ENCODE peak calls at places on chromosomes 4 and X, in seven cellular contexts. P is neuronal stem cell; G is spleen; K is CD8-positive, alpha-beta T cell; W is IMR-90; Q is lung; I is psoas muscle. A is an unnamed sample.

GRCh38 chr4:78689224-78689623 is 86.9 kb upstream of the BMP2K start:
- DNase-seq in P (no peak), G (no peak), K (no peak), W (peak; percentile 32), Q (no peak), I (no peak), A (no peak)

GRCh38 chr4:47483722-47484121 is 1.4 kb upstream of the ATP10D start:
- DNase-seq in P (no peak), G (no peak), K (no peak), W (no peak), Q (no peak), I (no peak), A (no peak)

GRCh38 chr4:19711871-19712270 is 539.8 kb upstream of the SLIT2 start:
- DNase-seq in P (no peak), G (no peak), K (no peak), W (peak; percentile 87), Q (no peak), I (no peak), A (no peak)

GRCh38 chrX:15761564-15762191 is 23.6 kb downstream of the CA5B start:
- DNase-seq in P (peak; percentile 8), G (no peak), K (no peak), W (peak; percentile 41), Q (no peak), I (no peak), A (peak; percentile 11)

GRCh38 chr4:90536408-90536807 is 409.2 kb downstream of the CCSER1 start:
- DNase-seq in P (no peak), G (no peak), K (no peak), W (no peak), Q (no peak), I (no peak), A (no peak)

GRCh38 chr4:15145709-15146108 is 143.4 kb downstream of the CPEB2 start:
- DNase-seq in P (no peak), G (no peak), K (no peak), W (no peak), Q (no peak), I (no peak), A (no peak)

GRCh38 chrX:101774340-101774739 is 114.7 kb upstream of the ARMCX2 start:
- DNase-seq in P (no peak), G (no peak), K (no peak), W (no peak), Q (no peak), I (no peak), A (no peak)

GRCh38 chr4:173252024-173252935 is 81.9 kb downstream of the HMGB2 start:
- DNase-seq in P (no peak), G (no peak), K (no peak), W (peak; percentile 100), Q (peak; percentile 33), I (peak; percentile 71), A (peak; percentile 70)

GRCh38 chr4:74335341-74336019 is 27.2 kb downstream of the EPGN start:
- DNase-seq in P (no peak), G (no peak), K (no peak), W (no peak), Q (no peak), I (no peak), A (no peak)

GRCh38 chrX:8586953-8587352 is 122.3 kb downstream of the VCX3B start:
- DNase-seq in P (no peak), G (no peak), K (no peak), W (no peak), Q (no peak), I (no peak), A (no peak)

GRCh38 chr4:154329268-154329858 is 162.2 kb downstream of the DCHS2 start:
- DNase-seq in P (no peak), G (no peak), K (no peak), W (peak; percentile 10), Q (no peak), I (no peak), A (no peak)

GRCh38 chr4:25162566-25162965 is 2.3 kb upstream of the SEPSECS start:
- DNase-seq in P (no peak), G (no peak), K (no peak), W (no peak), Q (no peak), I (no peak), A (no peak)

GRCh38 chrX:42976729-42977366 is 198.9 kb upstream of the PPP1R2C start:
- DNase-seq in P (no peak), G (no peak), K (no peak), W (no peak), Q (no peak), I (no peak), A (no peak)

GRCh38 chr4:40976343-40976742 is 226.6 kb downstream of the NSUN7 start:
- DNase-seq in P (peak; percentile 45), G (no peak), K (no peak), W (peak; percentile 70), Q (no peak), I (no peak), A (no peak)

GRCh38 chrX:107775734-107776511 is at the start of gene TSC22D3:
- DNase-seq in P (no peak), G (peak; percentile 87), K (peak; percentile 24), W (peak; percentile 33), Q (peak; percentile 83), I (peak; percentile 81), A (peak; percentile 69)

GRCh38 chrX:348461-349117 is 30.0 kb upstream of the GTPBP6 start:
- DNase-seq in P (no peak), G (peak; percentile 81), K (no peak), W (peak; percentile 16), Q (no peak), I (no peak), A (no peak)

GRCh38 chr4:143512978-143513313 is 556 bp upstream of the SMARCA5 start:
- DNase-seq in P (no peak), G (no peak), K (no peak), W (no peak), Q (no peak), I (no peak), A (no peak)

GRCh38 chr4:40842318-40842717 is 92.6 kb downstream of the NSUN7 start:
- DNase-seq in P (no peak), G (no peak), K (no peak), W (no peak), Q (no peak), I (no peak), A (no peak)

GRCh38 chr4:80307183-80307735 is 28.3 kb upstream of the CFAP299 start:
- DNase-seq in P (no peak), G (no peak), K (no peak), W (peak; percentile 41), Q (no peak), I (no peak), A (no peak)

GRCh38 chrX:129599499-129599898 is 55.3 kb downstream of the APLN start:
- DNase-seq in P (no peak), G (no peak), K (no peak), W (no peak), Q (no peak), I (no peak), A (no peak)

GRCh38 chr4:176794151-176794550 is 1.4 kb upstream of the VEGFC start:
- DNase-seq in P (no peak), G (no peak), K (no peak), W (peak; percentile 98), Q (no peak), I (no peak), A (no peak)

DNA sequence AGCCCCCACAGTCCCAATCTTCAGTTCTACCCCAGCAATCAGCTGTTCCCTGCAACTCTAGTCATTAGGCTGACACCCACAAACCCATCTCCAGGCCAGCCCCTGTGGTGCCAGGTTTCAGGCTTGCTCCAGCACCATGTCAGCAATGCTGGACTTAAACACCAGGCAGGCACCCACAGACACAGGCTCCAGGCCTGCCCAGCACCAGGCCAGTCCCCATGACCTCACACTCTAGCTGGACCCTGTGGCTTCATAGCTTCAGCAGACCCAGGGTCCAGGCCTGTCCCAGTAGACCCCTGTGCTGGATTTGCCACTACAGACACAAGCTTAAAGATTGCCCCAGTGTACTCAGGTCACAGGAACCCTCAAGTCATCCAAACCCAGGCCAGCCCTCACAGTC is 300.3 kb downstream of the CHIC1 start:
- DNase-seq in P (no peak), G (no peak), K (no peak), W (no peak), Q (no peak), I (no peak), A (no peak)
- H3K27ac ChIP-seq in P (no peak overlapping the region), G (no peak overlapping the region), K (no peak overlapping the region), W (no peak overlapping the region), Q (no peak overlapping the region), I (no peak overlapping the region), A (no peak overlapping the region)

GRCh38 chrX:56226980-56227379 is 5.2 kb upstream of the KLF8 start:
- DNase-seq in P (no peak), G (no peak), K (no peak), W (no peak), Q (no peak), I (no peak), A (no peak)
- H3K27me3 ChIP-seq in P (no peaks in the 10 kb centered on the region), G (no peaks in the 10 kb centered on the region), K (no peaks in the 10 kb centered on the region), W (peaks cover 3% of the 10 kb centered on the region), Q (no peaks in the 10 kb centered on the region), I (no peaks in the 10 kb centered on the region), A (no peaks in the 10 kb centered on the region)

GRCh38 chrX:47574096-47574553 is 8.1 kb upstream of the TIMP1 start:
- DNase-seq in P (no peak), G (no peak), K (no peak), W (no peak), Q (no peak), I (no peak), A (no peak)
- H3K27ac ChIP-seq in P (peak overlapping the region; percentile 68), G (peak overlapping the region; percentile 54), K (no peak overlapping the region), W (peak overlapping the region; percentile 68), Q (peak overlapping the region; percentile 89), I (peak overlapping the region; percentile 21), A (peak overlapping the region; percentile 88)

DNA sequence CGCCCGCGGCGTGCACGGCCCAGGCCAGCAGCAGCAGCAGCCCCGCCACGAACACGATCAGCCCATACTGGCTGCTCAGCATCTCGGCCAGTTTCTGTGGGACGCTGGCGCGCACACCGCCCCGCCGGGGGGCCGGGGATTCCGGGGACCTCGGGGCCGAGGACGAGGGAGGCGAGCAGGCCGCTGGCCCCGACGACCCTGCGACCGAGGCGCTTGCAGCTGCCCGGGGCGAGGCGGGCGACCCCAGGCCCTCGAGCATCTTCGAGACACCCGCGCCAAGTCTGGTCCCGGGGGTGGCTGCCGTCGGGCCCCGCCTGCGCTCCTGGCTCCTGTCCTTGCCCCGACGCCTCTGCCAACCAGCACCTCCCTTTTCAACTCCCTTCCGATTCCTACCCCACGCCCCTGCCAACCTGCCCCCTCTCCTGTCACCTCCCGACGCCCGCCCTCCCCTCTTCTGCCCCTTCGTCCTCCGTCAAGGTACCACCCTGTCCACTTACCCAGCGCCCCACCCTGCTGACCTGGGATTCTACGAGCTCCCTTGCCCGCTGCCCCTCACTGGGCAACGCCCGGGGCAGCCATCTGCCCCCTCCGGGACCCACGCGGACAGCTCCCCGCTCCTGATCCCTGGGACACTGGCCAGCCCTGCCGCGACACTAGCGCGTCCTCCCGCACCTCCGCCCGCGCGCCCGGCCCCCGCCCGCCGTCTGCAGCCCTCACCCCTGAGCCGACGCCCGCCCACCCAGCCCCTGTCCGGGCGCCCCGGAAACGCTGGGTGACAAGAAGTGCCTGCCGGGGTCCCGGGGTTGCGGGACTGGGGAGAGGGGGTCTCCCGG is at the start of gene OTOP1:
- DNase-seq in P (no peak), G (no peak), K (no peak), W (no peak), Q (no peak), I (no peak), A (no peak)
- H3K27me3 ChIP-seq in P (peaks cover 20% of the 10 kb centered on the region), G (peaks cover 27% of the 10 kb centered on the region), K (peaks cover 5% of the 10 kb centered on the region), W (peaks cover 42% of the 10 kb centered on the region), Q (peaks cover 11% of the 10 kb centered on the region), I (peaks cover 22% of the 10 kb centered on the region), A (peaks cover 61% of the 10 kb centered on the region)

GRCh38 chrX:11380187-11380586 is 87.0 kb downstream of the AMELX start:
- DNase-seq in P (no peak), G (no peak), K (no peak), W (no peak), Q (no peak), I (no peak), A (no peak)
- H3K27ac ChIP-seq in P (no peak overlapping the region), G (no peak overlapping the region), K (no peak overlapping the region), W (no peak overlapping the region), Q (peak overlapping the region; percentile 53), I (no peak overlapping the region), A (peak overlapping the region; percentile 47)

A was measured in tibial nerve.